ENCODE peak calls at places on chromosomes 5 and 9, in eight cellular contexts. U is fibroblast of the aortic adventitia; B is brain microvascular endothelial cell; Z is kidney epithelial cell; F is bronchial epithelial cell; P is MCF 10A; R is HFFc6; M is CD4-positive, alpha-beta T cell. Y is an unnamed sample.

GRCh38 chr5:34655354-34655991 is 655 bp upstream of the RAI14 start:
- DNase-seq in R (peak; percentile 89), M (no peak), B (peak; percentile 77), Z (peak; percentile 72), F (peak; percentile 84), P (peak; percentile 78), U (peak; percentile 79), Y (no peak)

GRCh38 chr9:69180670-69181069 is 6.6 kb downstream of the TJP2 start:
- DNase-seq in P (peak; percentile 95), R (peak; percentile 99), F (peak; percentile 99), B (peak; percentile 99), U (peak; percentile 97), Z (peak; percentile 97), M (no peak), Y (no peak)

GRCh38 chr5:167710444-167711025 is 580.9 kb upstream of the WWC1 start:
- DNase-seq in P (no peak), Z (no peak), M (no peak), B (no peak), U (no peak), R (peak; percentile 55), F (peak; percentile 41), Y (no peak)

GRCh38 chr5:97162045-97162444 is 19.6 kb upstream of the LIX1 start:
- DNase-seq in M (peak; percentile 24), Z (peak; percentile 35), R (peak; percentile 43), B (peak; percentile 70), U (peak; percentile 91), P (peak; percentile 80), F (peak; percentile 80), Y (no peak)

GRCh38 chr9:137110911-137111787 is 3.4 kb downstream of the DPP7 start:
- DNase-seq in Z (no peak), R (no peak), F (no peak), U (no peak), B (no peak), M (no peak), P (no peak), Y (no peak)

GRCh38 chr5:134249469-134250379 is 23.9 kb upstream of the PPP2CA start:
- DNase-seq in M (no peak), Z (no peak), P (peak; percentile 59), R (no peak), B (no peak), F (peak; percentile 82), U (peak; percentile 54), Y (peak; percentile 63)

GRCh38 chr9:88535226-88535931 is 401 bp downstream of the NXNL2 start:
- DNase-seq in P (no peak), M (no peak), B (no peak), F (no peak), R (peak; percentile 6), U (no peak), Z (no peak), Y (no peak)

GRCh38 chr5:111948517-111948916 is 191.5 kb upstream of the NREP start:
- DNase-seq in Z (peak; percentile 73), P (peak; percentile 68), M (no peak), U (peak; percentile 97), F (peak; percentile 92), B (peak; percentile 96), R (peak; percentile 84), Y (no peak)

GRCh38 chr5:149445739-149446369 is 66.8 kb upstream of the IL17B start:
- DNase-seq in B (peak; percentile 92), Z (peak; percentile 98), F (peak; percentile 45), P (peak; percentile 90), M (no peak), U (peak; percentile 98), R (peak; percentile 100), Y (no peak)

GRCh38 chr5:154940772-154941620 is at the start of gene MRPL22:
- DNase-seq in R (peak; percentile 91), Z (peak; percentile 82), F (peak; percentile 89), U (peak; percentile 96), P (peak; percentile 97), B (peak; percentile 95), M (peak; percentile 93), Y (peak; percentile 95)

GRCh38 chr9:129486496-129487306 is 134.2 kb downstream of the C9orf50 start:
- DNase-seq in U (peak; percentile 90), Z (no peak), F (no peak), R (peak; percentile 73), M (no peak), P (peak; percentile 91), B (no peak), Y (no peak)

DNA sequence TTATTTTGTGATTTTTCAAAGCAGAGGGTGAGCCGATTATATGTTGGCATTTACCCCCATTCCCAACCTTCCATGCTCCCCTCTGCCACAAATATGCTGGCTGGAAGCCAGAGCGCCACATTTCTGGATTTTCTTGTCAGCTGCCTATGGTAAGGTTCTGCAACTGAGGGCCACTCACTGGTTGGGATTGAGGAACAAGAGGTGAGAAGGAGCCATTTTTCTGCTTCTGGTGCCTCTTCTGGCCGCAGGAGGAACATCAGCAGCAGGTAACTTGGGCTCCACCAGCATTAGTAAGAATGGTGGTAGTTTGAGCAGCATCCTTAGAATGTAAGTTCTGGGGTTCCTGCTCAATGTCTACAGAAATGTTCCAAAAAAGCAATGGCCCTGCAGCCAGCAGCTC is 159.5 kb upstream of the MAST4 start:
- DNase-seq in R (no peak), F (peak; percentile 30), M (no peak), U (no peak), B (no peak), Z (no peak), P (peak; percentile 23), Y (no peak)
- TF ChIP-seq CTCF in R (peak; percentile 18), F (peak; percentile 35), M (no peak), U (peak; percentile 51), B (peak; percentile 56), Z (peak; percentile 38), P (no peak), Y (no peak)

GRCh38 chr5:153827407-153827806 is 211.3 kb downstream of the FAM114A2 start:
- DNase-seq in P (peak; percentile 17), F (no peak), Z (no peak), B (no peak), M (no peak), U (peak; percentile 5), R (no peak), Y (no peak)
- TF ChIP-seq CTCF in P (peak; percentile 27), F (no peak), Z (no peak), B (peak; percentile 24), M (no peak), U (peak; percentile 10), R (peak; percentile 59), Y (no peak)

DNA sequence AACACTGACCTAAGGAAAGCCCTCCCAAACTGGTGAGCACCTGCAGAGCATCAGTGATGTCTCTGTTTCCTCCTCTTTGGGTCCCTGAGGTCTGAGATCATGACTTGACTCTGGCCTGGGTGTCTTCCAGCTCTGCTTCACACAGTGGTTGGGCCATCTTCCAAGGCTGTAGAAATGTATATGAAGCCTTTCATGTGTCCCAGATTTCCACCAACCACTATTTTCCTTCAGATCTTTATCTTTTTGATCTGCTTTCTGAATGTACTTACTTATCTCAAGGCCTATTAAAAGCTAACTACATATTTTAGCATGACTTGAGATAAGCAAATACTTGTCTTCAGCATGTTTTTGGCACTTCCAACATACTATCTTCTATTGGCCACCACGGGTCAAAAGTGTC is 47.1 kb downstream of the PRELID2 start:
- DNase-seq in U (peak; percentile 25), Z (no peak), M (no peak), F (no peak), R (no peak), P (no peak), B (no peak), Y (no peak)
- TF ChIP-seq CTCF in U (no peak), Z (no peak), M (no peak), F (no peak), R (no peak), P (no peak), B (no peak), Y (no peak)

GRCh38 chr9:71901695-71902094 is 9.3 kb downstream of the ABHD17B start:
- DNase-seq in Z (no peak), P (no peak), F (no peak), U (no peak), M (no peak), B (no peak), R (no peak), Y (no peak)
- TF ChIP-seq CTCF in Z (no peak), P (no peak), F (no peak), U (no peak), M (no peak), B (no peak), R (no peak), Y (no peak)

DNA sequence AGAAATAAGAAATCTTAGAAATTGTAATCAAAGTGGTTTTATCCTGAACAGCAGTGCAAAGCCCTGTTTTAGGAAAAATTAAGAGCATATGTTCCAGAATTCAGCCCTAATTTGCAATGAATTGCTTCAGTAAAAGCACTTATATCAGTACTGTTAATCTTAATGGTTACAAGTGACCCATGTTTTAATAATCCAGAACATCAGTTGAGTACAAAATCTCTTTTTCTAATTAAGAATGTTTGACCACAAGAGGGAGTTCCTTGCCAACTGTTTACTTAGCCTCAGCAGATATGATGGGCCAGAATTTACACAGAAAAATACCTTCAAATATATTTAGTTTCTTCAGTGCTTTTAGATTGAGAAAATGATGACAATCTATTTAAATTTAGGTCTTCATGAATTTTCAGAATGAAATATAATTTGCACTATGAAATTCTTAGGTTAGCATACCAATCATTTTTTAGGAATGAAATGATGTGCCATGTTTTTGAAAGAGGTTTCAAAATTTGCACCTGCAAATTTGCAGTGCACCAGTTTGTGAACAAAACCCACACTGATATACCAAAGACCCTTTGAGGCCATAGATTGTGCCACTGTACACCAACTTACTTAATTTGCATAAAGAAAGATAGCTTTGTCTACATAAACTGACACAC is 926.3 kb upstream of the ARRDC3 start:
- DNase-seq in U (peak; percentile 53), F (peak; percentile 40), B (peak; percentile 4), Z (no peak), M (no peak), R (peak; percentile 38), P (peak; percentile 49), Y (no peak)
- TF ChIP-seq CTCF in U (no peak), F (peak; percentile 29), B (peak; percentile 44), Z (peak; percentile 46), M (no peak), R (peak; percentile 88), P (peak; percentile 53), Y (peak; percentile 21)

GRCh38 chr5:146451411-146451810 is 4.3 kb downstream of the TCERG1 start:
- DNase-seq in Z (no peak), B (no peak), F (no peak), M (no peak), P (no peak), R (no peak), U (no peak), Y (no peak)
- TF ChIP-seq CTCF in Z (peak; percentile 24), B (peak; percentile 49), F (peak; percentile 9), M (no peak), P (peak; percentile 25), R (peak; percentile 57), U (peak; percentile 6), Y (no peak)

GRCh38 chr5:39547548-39548154 is 122.9 kb upstream of the DAB2 start:
- DNase-seq in F (peak; percentile 53), R (peak; percentile 65), M (no peak), Z (no peak), B (peak; percentile 60), U (peak; percentile 98), P (peak; percentile 73), Y (no peak)
- TF ChIP-seq CTCF in F (peak; percentile 58), R (peak; percentile 91), M (peak; percentile 84), Z (peak; percentile 62), B (peak; percentile 63), U (peak; percentile 74), P (peak; percentile 65), Y (peak; percentile 74)

DNA sequence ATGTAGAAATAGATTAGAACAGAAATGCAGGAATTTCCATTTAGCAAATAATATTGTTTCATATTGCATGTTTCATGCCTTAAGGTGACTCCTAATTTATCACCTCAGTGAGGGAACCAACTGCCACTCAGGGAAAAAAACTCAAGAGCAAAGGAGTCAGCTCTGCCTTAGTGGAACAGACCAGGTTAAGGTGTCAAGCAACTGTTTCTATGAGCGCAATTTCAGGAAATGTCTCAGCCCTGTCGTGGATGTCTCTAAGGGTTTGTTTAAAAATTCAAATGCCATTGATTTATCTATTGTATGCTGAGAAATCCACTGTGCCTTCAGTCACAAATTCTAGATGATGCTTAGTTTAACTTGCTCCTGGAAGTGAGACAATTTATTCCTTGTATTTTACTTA is 34.7 kb upstream of the PDZD2 start:
- DNase-seq in F (no peak), M (no peak), R (no peak), U (no peak), P (no peak), Z (no peak), B (no peak), Y (no peak)
- TF ChIP-seq CTCF in F (no peak), M (no peak), R (no peak), U (no peak), P (no peak), Z (no peak), B (no peak), Y (no peak)